ENCODE peak calls at places on chromosomes 16 and 17, in four cellular contexts. M, F, O and J are unnamed samples.

GRCh38 chr17:48144976-48145798 is 37.6 kb downstream of the SNX11 start:
- DNase-seq in O (no peak), F (no peak), M (no peak), J (no peak)

GRCh38 chr17:62444063-62444462 is 20.4 kb downstream of the METTL2A start:
- DNase-seq in M (no peak), O (no peak), F (no peak), J (no peak)

GRCh38 chr17:32660496-32660895 is 173.7 kb downstream of the CDK5R1 start:
- DNase-seq in O (no peak), M (no peak), F (no peak), J (no peak)

GRCh38 chr17:66306413-66306812 is 4.0 kb downstream of the PRKCA start:
- DNase-seq in M (no peak), F (no peak), O (no peak), J (no peak)

GRCh38 chr16:27029525-27029924 is 37.2 kb upstream of the C16orf82 start:
- DNase-seq in O (no peak), M (no peak), F (no peak), J (no peak)

GRCh38 chr17:13428611-13429042 is 173.1 kb downstream of the HS3ST3A1 start:
- DNase-seq in M (peak), F (no peak), O (no peak), J (no peak)

GRCh38 chr16:51416921-51417320 is 265.9 kb upstream of the SALL1 start:
- DNase-seq in F (no peak), O (no peak), M (no peak), J (no peak)

GRCh38 chr16:17170435-17170834 is 300.3 kb downstream of the XYLT1 start:
- DNase-seq in M (no peak), O (no peak), F (no peak), J (no peak)

GRCh38 chr16:17589898-17590297 is 119.1 kb upstream of the XYLT1 start:
- DNase-seq in F (no peak), M (no peak), O (no peak), J (no peak)

GRCh38 chr17:74442670-74443515 is 11.0 kb downstream of the GPRC5C start:
- DNase-seq in F (peak), O (peak), M (peak), J (peak)

GRCh38 chr17:75783069-75783783 is 1.4 kb upstream of the UNK start:
- DNase-seq in M (peak), O (no peak), F (no peak), J (no peak)

GRCh38 chr16:47480410-47480809 is 19.3 kb downstream of the PHKB start:
- DNase-seq in M (no peak), O (no peak), F (no peak), J (no peak)

GRCh38 chr17:52724578-52724977 is 566.1 kb upstream of the CA10 start:
- DNase-seq in O (no peak), M (no peak), F (no peak), J (no peak)

GRCh38 chr16:76963614-76964315 is 227.2 kb upstream of the MON1B start:
- DNase-seq in O (no peak), M (no peak), F (no peak), J (no peak)

GRCh38 chr17:82789806-82790205 is 37.9 kb downstream of the TBCD start:
- DNase-seq in F (no peak), O (no peak), M (no peak), J (no peak)

GRCh38 chr16:30956601-30957455 is 726 bp upstream of the SETD1A start:
- DNase-seq in M (peak), F (peak), O (peak), J (peak)

GRCh38 chr16:10927497-10928112 is 14.7 kb downstream of the DEXI start:
- DNase-seq in F (no peak), O (no peak), M (no peak), J (no peak)

GRCh38 chr17:64277831-64278562 is 14.9 kb upstream of the TEX2 start:
- DNase-seq in F (no peak), M (no peak), O (no peak), J (no peak)

GRCh38 chr17:83191388-83192160 is 112.2 kb downstream of the METRNL start:
- DNase-seq in M (no peak), F (no peak), O (no peak), J (peak)

GRCh38 chr16:16982614-16983013 is 488.1 kb downstream of the XYLT1 start:
- DNase-seq in O (no peak), M (no peak), F (no peak), J (no peak)

GRCh38 chr16:81394416-81394815 is 50.2 kb upstream of the CMIP start:
- DNase-seq in M (no peak), F (no peak), O (no peak), J (no peak)

GRCh38 chr17:35245196-35245486 is 2.3 kb downstream of the SLFN5 start:
- DNase-seq in M (no peak), F (no peak), O (no peak), J (no peak)

GRCh38 chr17:56320443-56320842 is 167.2 kb downstream of the ANKFN1 start:
- DNase-seq in M (no peak), O (no peak), F (no peak), J (peak)

GRCh38 chr17:1724869-1725641 is 551 bp downstream of the WDR81 start:
- DNase-seq in M (peak), F (peak), O (no peak), J (peak)

GRCh38 chr16:80968386-80969113 is 38.1 kb downstream of the CMC2 start:
- DNase-seq in O (no peak), M (no peak), F (no peak), J (no peak)

GRCh38 chr16:56013962-56014552 is 138.9 kb upstream of the CES5A start:
- DNase-seq in M (no peak), F (peak), O (peak), J (peak)

GRCh38 chr17:45296833-45297124 is 20.0 kb downstream of the MAP3K14 start:
- DNase-seq in O (no peak), M (no peak), F (no peak), J (no peak)

GRCh38 chr17:29585080-29585751 is 4.2 kb downstream of the GIT1 start:
- DNase-seq in O (no peak), F (no peak), M (peak), J (no peak)

GRCh38 chr17:62899349-62899748 is 66.7 kb upstream of the TANC2 start:
- DNase-seq in F (no peak), O (no peak), M (no peak), J (no peak)

GRCh38 chr16:54106078-54106477 is 180.5 kb downstream of the IRX3 start:
- DNase-seq in F (no peak), M (no peak), O (peak), J (no peak)

GRCh38 chr17:17109896-17110295 is 67.6 kb downstream of the MPRIP start:
- DNase-seq in M (no peak), F (no peak), O (no peak), J (no peak)

GRCh38 chr17:75105269-75106080 is 4.3 kb upstream of the ARMC7 start:
- DNase-seq in O (peak), F (peak), M (peak), J (peak)

GRCh38 chr17:46772013-46772878 is 46.2 kb downstream of the WNT3 start:
- DNase-seq in O (no peak), F (peak), M (no peak), J (peak)
- TF ChIP-seq TEAD4 in O (no peak), F (no peak), M (no peak), J (no peak)

DNA sequence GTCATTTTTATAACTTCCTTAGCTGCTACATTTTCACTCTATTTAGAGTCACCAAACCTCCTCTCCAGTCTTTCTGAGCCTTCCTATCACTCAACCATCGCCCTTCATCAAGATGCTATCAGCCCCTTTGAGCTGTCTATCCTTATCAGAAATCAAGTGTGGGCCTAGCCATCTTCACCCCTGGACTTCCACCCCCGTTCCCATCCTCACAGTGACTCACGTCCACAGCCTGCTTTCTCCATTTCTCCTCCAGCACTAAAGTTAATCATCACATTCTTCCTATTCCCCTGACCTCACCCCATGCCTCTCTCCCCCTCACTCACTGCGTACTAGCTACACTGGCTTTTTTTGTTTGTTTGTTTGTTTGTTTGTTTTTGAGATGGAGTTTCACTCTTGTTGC is 2.4 kb upstream of the TEKT3 start:
- DNase-seq in M (no peak), O (no peak), F (no peak), J (no peak)
- TF ChIP-seq TEAD4 in M (no peak), O (no peak), F (no peak), J (no peak)

GRCh38 chr16:72609933-72610332 is 438.0 kb upstream of the PMFBP1 start:
- DNase-seq in F (no peak), M (no peak), O (no peak), J (no peak)
- TF ChIP-seq TEAD4 in F (no peak), M (no peak), O (no peak), J (no peak)

GRCh38 chr17:10022416-10022815 is 117.3 kb upstream of the RCVRN start:
- DNase-seq in F (no peak), O (no peak), M (no peak), J (no peak)

GRCh38 chr17:10025224-10025623 is 120.2 kb upstream of the RCVRN start:
- DNase-seq in M (no peak), O (no peak), F (no peak), J (no peak)

GRCh38 chr17:10029129-10029528 is 124.1 kb upstream of the RCVRN start:
- DNase-seq in O (no peak), F (no peak), M (no peak), J (no peak)

GRCh38 chr17:10026786-10027046 is 121.6 kb upstream of the RCVRN start:
- DNase-seq in O (no peak), M (no peak), F (no peak), J (no peak)

DNA sequence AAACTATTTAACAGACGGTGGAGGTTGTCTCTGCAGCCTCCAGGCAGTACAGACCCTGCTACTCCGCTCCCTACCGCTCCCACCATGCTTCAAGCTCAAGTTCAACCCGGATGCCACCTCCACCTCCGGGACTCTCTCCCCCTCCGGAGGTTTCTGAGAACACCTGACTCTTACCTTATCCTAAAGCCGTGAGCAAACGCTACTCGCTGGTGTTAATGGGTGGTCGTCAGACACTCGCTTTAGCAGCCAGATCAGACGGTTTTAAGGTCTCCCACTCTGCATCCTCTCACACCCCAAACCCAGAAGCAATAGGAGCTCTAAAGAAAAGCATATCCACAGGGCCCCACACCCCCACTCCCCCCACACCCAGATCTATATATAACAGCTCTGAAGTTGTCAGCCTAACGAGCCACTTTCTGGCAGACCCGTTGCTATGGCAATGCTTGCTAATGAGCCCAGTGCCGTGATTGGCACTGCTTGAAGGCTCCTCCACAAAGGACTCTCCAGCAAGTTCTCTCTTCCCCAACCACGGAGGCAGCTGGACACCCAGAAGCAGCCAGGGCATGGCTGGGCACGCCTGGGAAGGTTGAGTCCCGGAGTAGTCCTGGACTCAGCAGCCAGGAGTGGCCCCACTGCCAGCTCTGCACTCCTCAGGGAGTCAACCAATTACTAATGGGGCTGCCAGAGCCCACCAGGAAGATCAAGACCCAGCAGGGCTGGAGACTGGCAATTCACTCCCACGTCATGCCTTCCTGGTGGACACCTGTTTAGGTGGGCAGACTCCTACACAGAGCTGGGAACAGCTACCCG is 121.1 kb upstream of the RCVRN start:
- DNase-seq in M (no peak), O (no peak), F (no peak), J (no peak)
- TF ChIP-seq TEAD4 in M (no peak), O (no peak), F (no peak), J (no peak)

DNA sequence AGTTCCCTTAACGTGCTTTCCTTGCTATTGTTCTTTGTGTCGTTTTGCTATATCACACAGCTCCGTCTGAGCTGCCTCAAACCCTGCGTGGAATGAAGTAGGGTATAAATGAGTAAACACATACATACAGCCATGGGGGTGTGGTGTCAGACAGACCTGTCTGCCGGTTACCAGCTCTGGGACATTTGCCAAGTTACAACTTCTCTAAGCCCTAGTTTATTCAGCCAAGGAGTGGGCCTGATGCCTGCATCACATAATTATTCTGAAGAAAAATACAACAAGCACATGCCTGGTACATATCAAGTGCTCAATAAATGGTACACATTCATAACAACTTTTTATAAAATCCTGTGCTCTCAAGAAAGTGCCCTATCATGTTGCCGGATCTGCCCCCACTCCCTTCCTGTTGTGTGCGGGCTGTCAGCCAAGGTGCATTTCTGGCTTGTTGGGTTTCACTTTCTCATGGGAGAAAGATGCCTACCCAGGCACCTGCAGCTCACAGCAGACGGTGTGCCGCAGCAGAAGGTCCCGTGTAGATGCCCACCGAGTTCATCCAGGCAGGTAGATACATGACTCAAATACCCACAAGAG is 30.5 kb downstream of the SMPD3 start:
- DNase-seq in M (no peak), F (no peak), O (no peak), J (no peak)
- TF ChIP-seq TEAD4 in M (no peak), F (no peak), O (no peak), J (no peak)

GRCh38 chr16:88706288-88706964 is at the start of the genes CTU2 and RNF166:
- DNase-seq in M (peak), O (peak), F (peak), J (peak)
- TF ChIP-seq TEAD4 in M (no peak), O (no peak), F (no peak), J (no peak)